ENCODE peak calls at places on chromosomes 4 and X, in four cellular contexts. O is pons, K is anterior cingulate cortex, C is GM12892. Q is an unnamed sample.

GRCh38 chrX:130330146-130330545 is 9.6 kb upstream of the SLC25A14 start:
- DNase-seq in O (no peak), K (no peak), C (no peak), Q (no peak)

GRCh38 chr4:122517345-122517744 is 60.8 kb upstream of the IL2 start:
- DNase-seq in O (no peak), K (no peak), C (no peak), Q (no peak)

GRCh38 chr4:185115827-185116232 is 27.2 kb upstream of the SLC25A4 start:
- DNase-seq in O (no peak), K (no peak), C (no peak), Q (peak; percentile 83)

GRCh38 chrX:102976793-102977495 is 39.9 kb downstream of the RAB40AL start:
- DNase-seq in O (no peak), K (no peak), C (no peak), Q (no peak)

GRCh38 chr4:146916479-146917076 is 29.1 kb downstream of the TTC29 start:
- DNase-seq in O (peak; percentile 61), K (no peak), C (no peak), Q (peak; percentile 27)

GRCh38 chrX:45134775-45135174 is 65.9 kb downstream of the DIPK2B start:
- DNase-seq in O (no peak), K (no peak), C (no peak), Q (no peak)

GRCh38 chrX:131987252-131987651 is 35.9 kb upstream of the STK26 start:
- DNase-seq in O (peak; percentile 33), K (no peak), C (peak; percentile 5), Q (peak; percentile 24)

GRCh38 chr4:167779280-167779679 is 313.1 kb upstream of the ANXA10 start:
- DNase-seq in O (no peak), K (no peak), C (no peak), Q (no peak)

GRCh38 chr4:183721207-183722081 is 62.4 kb downstream of the TRAPPC11 start:
- DNase-seq in O (no peak), K (no peak), C (no peak), Q (peak; percentile 92)

GRCh38 chrX:124242160-124242559 is 90.3 kb upstream of the TEX13D start:
- DNase-seq in O (no peak), K (no peak), C (no peak), Q (no peak)

GRCh38 chr4:78155616-78156105 is 98.5 kb downstream of the FRAS1 start:
- DNase-seq in O (no peak), K (no peak), C (no peak), Q (no peak)

GRCh38 chr4:102722740-102723139 is 38.0 kb downstream of the MANBA start:
- DNase-seq in O (no peak), K (no peak), C (no peak), Q (no peak)

GRCh38 chrX:45421806-45422205 is 221.1 kb upstream of the DIPK2B start:
- DNase-seq in O (no peak), K (no peak), C (no peak), Q (no peak)